ENCODE peak calls at places on chromosomes 16 and 17, in eight cellular contexts. T is GM23338; U is CD8-positive, alpha-beta memory T cell; Q is psoas muscle; L is spleen; Z is cardiac muscle cell; J is left ventricle myocardium inferior; F is right atrium auricular region. H is an unnamed sample.

GRCh38 chr17:5557485-5557884 is 26.8 kb downstream of the NLRP1 start:
- DNase-seq in Z (no peak), Q (no peak), F (no peak), U (no peak), J (no peak), T (no peak), L (no peak), H (no peak)

GRCh38 chr17:17979778-17980177 is 7.1 kb downstream of the DRC3 start:
- DNase-seq in F (no peak), Q (no peak), T (no peak), L (no peak), Z (no peak), U (no peak), J (no peak), H (no peak)

GRCh38 chr17:33225509-33225908 is 67.6 kb downstream of the ASIC2 start:
- DNase-seq in U (no peak), T (no peak), Q (no peak), F (no peak), J (peak; percentile 26), Z (no peak), L (no peak), H (no peak)

GRCh38 chr17:56891751-56892150 is 22.1 kb downstream of the TRIM25 start:
- DNase-seq in L (peak; percentile 83), T (peak; percentile 76), F (no peak), J (peak; percentile 23), Q (peak; percentile 37), U (peak; percentile 64), Z (no peak), H (peak; percentile 33)

GRCh38 chr17:38925263-38925995 is at the start of gene LASP1NB:
- DNase-seq in L (peak; percentile 77), T (peak; percentile 85), U (peak; percentile 73), Q (peak; percentile 35), F (peak; percentile 64), J (no peak), Z (peak; percentile 41), H (no peak)

GRCh38 chr17:78479369-78479768 is 97.8 kb downstream of the DNAH17 start:
- DNase-seq in J (no peak), T (no peak), Q (no peak), L (no peak), F (no peak), Z (no peak), U (no peak), H (no peak)

GRCh38 chr17:65346166-65346565 is 209.0 kb downstream of the RGS9 start:
- DNase-seq in L (no peak), F (no peak), T (no peak), Z (no peak), Q (no peak), J (no peak), U (no peak), H (no peak)

GRCh38 chr16:86576591-86577313 is 1.6 kb upstream of the FOXL1 start:
- DNase-seq in Q (no peak), J (no peak), F (no peak), L (no peak), Z (no peak), U (no peak), T (peak; percentile 57), H (no peak)

GRCh38 chr16:20956319-20956718 is 55.7 kb downstream of the LYRM1 start:
- DNase-seq in F (no peak), Z (no peak), U (no peak), J (no peak), Q (no peak), T (no peak), L (no peak), H (no peak)

GRCh38 chr16:11089504-11090124 is 145.2 kb downstream of the CLEC16A start:
- DNase-seq in L (no peak), U (no peak), T (no peak), Q (no peak), Z (no peak), J (no peak), F (no peak), H (no peak)

GRCh38 chr16:86566601-86566965 is at the start of gene FOXC2:
- DNase-seq in J (peak; percentile 92), U (peak; percentile 50), F (peak; percentile 92), Q (peak; percentile 82), Z (peak; percentile 95), T (peak; percentile 99), L (peak; percentile 79), H (peak; percentile 19)

GRCh38 chr16:85735225-85735722 is 15.6 kb downstream of the C16orf74 start:
- DNase-seq in U (peak; percentile 79), T (no peak), Q (no peak), L (peak; percentile 89), J (no peak), F (no peak), Z (no peak), H (peak; percentile 8)

GRCh38 chr17:46264456-46265198 is 30.3 kb upstream of the LRRC37A start:
- DNase-seq in L (no peak), T (peak; percentile 65), Q (no peak), U (peak; percentile 53), Z (peak; percentile 43), F (no peak), J (no peak), H (peak; percentile 45)

GRCh38 chr17:73283841-73284282 is 22.2 kb upstream of the CPSF4L start:
- DNase-seq in J (no peak), T (peak; percentile 88), U (no peak), F (no peak), Q (no peak), Z (peak; percentile 89), L (no peak), H (no peak)

DNA sequence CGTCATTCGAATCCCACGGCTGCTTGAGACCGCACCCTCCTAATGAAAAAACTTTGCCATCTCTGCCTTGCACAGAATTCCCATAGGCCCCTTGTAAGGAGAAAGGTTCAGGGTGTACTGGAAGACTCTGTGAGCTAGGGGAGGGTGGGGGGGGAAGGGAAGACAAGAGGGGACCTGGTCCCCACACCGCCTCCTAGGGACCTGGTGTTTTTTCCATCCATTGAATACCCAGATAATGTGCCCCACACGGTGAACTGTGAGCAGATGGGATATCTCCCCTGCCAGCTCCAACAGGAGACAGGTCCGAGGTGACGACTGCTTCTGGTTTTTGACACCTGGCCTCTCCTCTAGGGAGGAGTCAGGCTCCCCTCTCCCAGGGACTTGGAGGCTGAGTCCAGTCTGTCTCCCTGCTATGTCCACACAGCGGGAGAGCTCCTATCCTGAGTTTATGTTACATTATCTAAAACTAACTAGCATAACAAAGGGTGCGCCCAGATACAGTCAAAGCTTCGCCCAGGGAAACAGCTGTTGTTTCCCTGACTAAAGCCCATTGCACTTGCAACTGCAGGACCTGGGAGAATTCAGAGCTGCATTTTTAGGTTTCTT is 1.8 kb downstream of the MARVELD3 start:
- DNase-seq in T (peak; percentile 68), Q (no peak), J (no peak), L (peak; percentile 30), U (no peak), Z (peak; percentile 17), F (no peak), H (no peak)
- H3K4me3 ChIP-seq in T (peak overlapping the region; percentile 93), Q (no peak overlapping the region), J (no peak overlapping the region), L (no peak overlapping the region), U (no peak overlapping the region), Z (no peak overlapping the region), F (no peak overlapping the region), H (no peak overlapping the region)

GRCh38 chr16:66380421-66380820 is 13.9 kb downstream of the CDH5 start:
- DNase-seq in U (no peak), L (no peak), J (no peak), Z (no peak), Q (no peak), F (no peak), T (no peak), H (no peak)

GRCh38 chr16:66382966-66383299 is 16.4 kb downstream of the CDH5 start:
- DNase-seq in T (peak; percentile 65), Z (peak; percentile 68), Q (no peak), J (no peak), F (no peak), L (no peak), U (no peak), H (no peak)

GRCh38 chr16:66383551-66383950 is 17.1 kb downstream of the CDH5 start:
- DNase-seq in U (no peak), L (peak; percentile 63), Z (no peak), Q (no peak), T (no peak), F (no peak), J (no peak), H (no peak)

GRCh38 chr16:66382171-66382965 is 15.9 kb downstream of the CDH5 start:
- DNase-seq in L (peak; percentile 51), Z (no peak), U (no peak), F (no peak), T (no peak), J (no peak), Q (no peak), H (no peak)

GRCh38 chr16:66381585-66382170 is 15.2 kb downstream of the CDH5 start:
- DNase-seq in Q (no peak), L (peak; percentile 51), F (no peak), U (no peak), T (no peak), J (no peak), Z (no peak), H (no peak)
- H3K27ac ChIP-seq in Q (peak overlapping the region; percentile 67), L (peak overlapping the region; percentile 83), F (peak overlapping the region; percentile 70), U (no peak overlapping the region), T (no peak overlapping the region), J (peak overlapping the region; percentile 81), Z (no peak overlapping the region), H (no peak overlapping the region)

DNA sequence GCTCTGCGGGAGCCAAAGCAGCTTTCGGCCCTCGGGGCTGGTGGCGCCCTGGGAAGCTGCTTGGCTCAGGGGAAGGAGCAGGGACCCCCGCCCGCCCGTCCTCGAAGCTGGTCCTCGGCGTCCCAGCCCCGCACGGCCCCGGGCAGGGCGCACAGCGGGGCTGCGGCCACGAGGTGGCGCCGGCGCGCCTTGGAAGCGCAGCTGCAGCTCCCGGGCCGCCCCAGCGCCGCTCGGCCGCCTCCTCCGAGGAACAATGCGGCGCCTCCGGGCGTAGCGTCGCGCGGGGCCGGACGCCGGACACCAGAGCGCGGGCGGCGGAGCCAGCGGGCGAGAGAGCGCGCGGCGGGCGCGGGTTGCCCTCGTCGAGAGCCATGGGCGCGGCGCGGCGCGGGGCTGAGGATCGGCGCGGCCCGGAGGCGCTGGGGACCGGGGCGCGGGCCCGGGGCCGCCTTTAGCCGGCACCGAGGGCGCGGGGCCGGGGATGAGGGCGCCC is at the start of gene MGAT5B:
- DNase-seq in U (peak; percentile 78), Q (peak; percentile 80), T (peak; percentile 92), Z (peak; percentile 91), F (peak; percentile 58), J (peak; percentile 80), L (peak; percentile 94), H (peak; percentile 61)
- H3K4me3 ChIP-seq in U (no peak within 1 kb of the TSS), Q (peak within 1 kb of the TSS; percentile 49), T (peak within 1 kb of the TSS; percentile 68), Z (peak within 1 kb of the TSS; percentile 24), F (peak within 1 kb of the TSS; percentile 19), J (peak within 1 kb of the TSS; percentile 57), L (peak within 1 kb of the TSS; percentile 35), H (no peak within 1 kb of the TSS)

DNA sequence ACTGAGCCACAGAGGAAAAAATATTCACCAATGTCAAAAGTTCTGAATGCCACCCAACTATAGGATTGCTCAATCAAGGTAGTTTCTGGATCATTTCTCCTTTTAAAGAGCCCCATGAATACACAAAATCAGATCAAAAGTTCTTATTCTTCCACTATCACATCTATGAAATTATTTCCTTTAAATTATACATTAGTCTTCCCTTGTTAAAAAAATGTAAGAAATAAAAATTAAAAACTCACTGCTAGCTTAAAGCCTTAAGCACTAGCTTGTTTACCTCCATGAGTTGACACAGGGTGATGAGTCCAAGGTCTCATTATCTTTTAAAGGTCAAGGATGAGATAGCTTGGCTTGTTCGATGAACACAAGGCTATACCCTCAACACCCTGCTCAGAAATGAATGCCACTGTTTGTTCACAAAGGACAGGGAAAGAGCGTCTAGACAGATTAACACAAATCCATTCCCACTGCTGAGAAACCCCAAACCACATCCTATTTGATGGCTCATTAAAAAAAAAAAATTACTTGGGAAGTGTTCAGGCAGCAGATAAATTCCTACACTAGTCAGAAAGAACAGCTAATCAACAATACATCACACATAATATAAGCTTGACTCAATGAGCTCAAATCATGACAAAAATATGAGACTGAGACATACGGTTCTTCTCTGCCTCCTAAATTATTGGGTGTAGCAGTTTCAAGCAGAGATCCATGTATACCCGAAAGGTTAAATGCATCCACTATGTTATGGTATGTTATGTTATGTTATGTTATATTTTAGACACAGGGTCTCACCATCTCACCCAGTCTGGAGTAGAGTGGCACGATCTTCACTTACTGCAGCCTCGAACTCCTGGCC is 118.9 kb downstream of the PARN start:
- DNase-seq in U (no peak), Q (no peak), J (no peak), F (no peak), L (no peak), Z (no peak), T (no peak), H (no peak)
- H3K27ac ChIP-seq in U (no peak overlapping the region), Q (peak overlapping the region; percentile 18), J (no peak overlapping the region), F (no peak overlapping the region), L (no peak overlapping the region), Z (no peak overlapping the region), T (peak overlapping the region; percentile 52), H (no peak overlapping the region)